ENCODE peak calls at places on chromosomes 16 and 17, in four cellular contexts. E is pancreas, S is thoracic aorta, U is stomach. F is an unnamed sample. For H3K4me1, the result is how much of the 10 kb centered on the place peaks cover.

GRCh38 chr17:4584125-4584834 is at the start of gene SMTNL2:
- DNase-seq in E (no peak), S (no peak), U (no peak), F (peak)

GRCh38 chr17:17342242-17342945 is 39.2 kb downstream of the NT5M start:
- DNase-seq in E (no peak), S (no peak), U (peak), F (peak)

GRCh38 chr16:57551057-57551456 is 8.6 kb downstream of the ADGRG5 start:
- DNase-seq in E (no peak), S (no peak), U (no peak), F (no peak)

GRCh38 chr17:74268554-74268953 is 5.5 kb upstream of the DNAI2 start:
- DNase-seq in E (no peak), S (no peak), U (no peak), F (no peak)

GRCh38 chr17:44071198-44071520 is 624 bp downstream of the G6PC3 start:
- DNase-seq in E (no peak), S (no peak), U (no peak), F (no peak)

GRCh38 chr17:56674401-56674925 is 81.0 kb downstream of the NOG start:
- DNase-seq in E (no peak), S (no peak), U (no peak), F (no peak)

GRCh38 chr17:42647778-42648177 is 11.3 kb upstream of the TUBG2 start:
- DNase-seq in E (no peak), S (no peak), U (no peak), F (no peak)

GRCh38 chr16:87851141-87851587 is 18.1 kb downstream of the SLC7A5 start:
- DNase-seq in E (no peak), S (no peak), U (no peak), F (no peak)

GRCh38 chr16:11310997-11311561 is 29.9 kb upstream of the PRM1 start:
- DNase-seq in E (no peak), S (no peak), U (no peak), F (no peak)

GRCh38 chr17:79034931-79035485 is 11.0 kb downstream of the C1QTNF1 start:
- DNase-seq in E (no peak), S (no peak), U (no peak), F (peak)

GRCh38 chr17:62692159-62692651 is 64.7 kb downstream of the MRC2 start:
- DNase-seq in E (no peak), S (no peak), U (no peak), F (no peak)

GRCh38 chr17:1060991-1061390 is 64.1 kb downstream of the TIMM22 start:
- DNase-seq in E (no peak), S (peak), U (peak), F (peak)

GRCh38 chr17:74089869-74090464 is 113.5 kb upstream of the RPL38 start:
- DNase-seq in E (peak), S (no peak), U (peak), F (peak)

GRCh38 chr17:77491921-77492445 is 351.2 kb downstream of the SEC14L1 start:
- DNase-seq in E (no peak), S (no peak), U (no peak), F (peak)

GRCh38 chr17:8791910-8792270 is 7.3 kb downstream of the MFSD6L start:
- DNase-seq in E (no peak), S (no peak), U (no peak), F (no peak)

GRCh38 chr17:16930571-16931317 is 41.2 kb downstream of the TNFRSF13B start:
- DNase-seq in E (no peak), S (no peak), U (no peak), F (peak)

GRCh38 chr17:41329279-41329925 is 13.9 kb upstream of the KRTAP17-1 start:
- DNase-seq in E (no peak), S (no peak), U (peak), F (peak)

GRCh38 chr17:14321980-14322776 is 21.3 kb downstream of the HS3ST3B1 start:
- DNase-seq in E (no peak), S (no peak), U (no peak), F (no peak)

GRCh38 chr16:30953511-30954124 is 3.9 kb upstream of the SETD1A start:
- DNase-seq in E (no peak), S (no peak), U (peak), F (peak)

GRCh38 chr17:17940451-17940911 is 31.7 kb downstream of the TOM1L2 start:
- DNase-seq in E (no peak), S (no peak), U (no peak), F (no peak)

GRCh38 chr17:57869599-57870282 is 19.9 kb upstream of the MRPS23 start:
- DNase-seq in E (no peak), S (no peak), U (no peak), F (no peak)

GRCh38 chr17:45787044-45787443 is 2.9 kb downstream of the CRHR1 start:
- DNase-seq in E (no peak), S (no peak), U (no peak), F (no peak)

GRCh38 chr16:10852948-10853347 is 24.1 kb upstream of the CIITA start:
- DNase-seq in E (no peak), S (no peak), U (no peak), F (no peak)

GRCh38 chr17:2218426-2218825 is 85.2 kb downstream of the SMG6 start:
- DNase-seq in E (no peak), S (no peak), U (no peak), F (no peak)
- H3K4me1 ChIP-seq in E (under half), S (under half), U (under half), F (under half)

DNA sequence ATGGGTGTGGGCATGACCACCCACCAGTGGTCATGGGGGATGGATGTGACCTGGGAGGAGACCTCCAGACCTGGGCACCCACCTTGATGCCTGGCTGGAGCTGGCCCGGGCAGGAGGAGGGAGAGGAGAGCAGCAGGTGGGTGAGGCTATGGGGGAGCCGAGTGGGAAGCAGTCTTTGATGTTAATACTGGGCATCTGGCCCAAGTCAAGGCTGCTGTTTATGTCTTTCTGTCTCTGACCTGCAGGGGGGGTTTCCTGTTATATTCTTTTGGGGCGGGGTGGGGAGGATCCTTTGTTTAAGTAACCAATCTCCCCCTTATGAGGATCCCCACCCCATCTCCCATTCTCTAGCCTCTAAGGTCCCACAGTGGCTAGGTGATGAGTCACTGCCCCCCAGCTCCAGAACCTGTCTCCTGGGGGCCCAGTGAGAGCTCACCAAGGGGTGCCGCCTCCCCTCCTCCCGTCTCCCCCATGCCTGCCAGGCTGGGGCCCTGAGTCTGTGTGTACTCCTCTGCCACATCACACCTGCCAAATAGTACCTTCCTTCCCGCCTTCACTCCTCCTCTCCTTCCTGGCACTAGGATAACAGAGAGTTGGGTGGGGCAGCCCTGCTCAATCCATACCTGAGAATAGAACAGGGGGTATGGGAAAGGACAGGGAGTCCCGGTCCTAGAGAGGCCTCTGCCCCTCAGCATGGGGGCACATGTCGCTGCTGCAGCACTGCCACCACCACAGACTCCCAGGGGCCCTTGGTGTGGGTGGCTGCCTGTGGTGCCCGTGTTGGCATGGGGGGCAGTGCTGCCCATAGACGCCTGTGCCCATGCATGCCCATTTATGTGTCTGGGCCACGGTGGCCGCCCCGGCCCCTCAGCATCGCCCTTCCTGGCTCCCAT is 7.2 kb downstream of the THRA start:
- DNase-seq in E (peak), S (no peak), U (peak), F (no peak)
- TF ChIP-seq CTCF in E (no peak), S (no peak), U (no peak), F (peak)

GRCh38 chr16:89378947-89379771 is 111.2 kb downstream of the ANKRD11 start:
- DNase-seq in E (no peak), S (no peak), U (no peak), F (no peak)
- H3K4me1 ChIP-seq in E (under half), S (half or more), U (half or more), F (under half)

GRCh38 chr17:59426031-59426430 is 94.6 kb downstream of the YPEL2 start:
- DNase-seq in E (no peak), S (no peak), U (no peak), F (no peak)

GRCh38 chr17:59425085-59425901 is 93.8 kb downstream of the YPEL2 start:
- DNase-seq in E (no peak), S (no peak), U (no peak), F (peak)

GRCh38 chr17:59428896-59429460 is 97.5 kb downstream of the YPEL2 start:
- DNase-seq in E (no peak), S (no peak), U (no peak), F (no peak)

GRCh38 chr17:59427996-59428395 is 96.5 kb downstream of the YPEL2 start:
- DNase-seq in E (no peak), S (no peak), U (no peak), F (no peak)

GRCh38 chr17:59427425-59427921 is 96.0 kb downstream of the YPEL2 start:
- DNase-seq in E (no peak), S (no peak), U (no peak), F (no peak)
- TF ChIP-seq CTCF in E (no peak), S (no peak), U (no peak), F (no peak)

F was measured in upper lobe of right lung.